ENCODE peak calls at places on chromosomes 16 and 17, in six cellular contexts. S is cardiac muscle cell; A is activated CD8-positive, alpha-beta T cell treated with anti-CD3 and anti-CD28 coated beads for 36 hours; T is lower leg skin; Q is mammary epithelial cell; M is tibial artery. R is an unnamed sample.

GRCh38 chr16:73311857-73312723 is 264.2 kb upstream of the ZFHX3 start:
- DNase-seq in S (no peak), A (no peak), T (no peak), Q (no peak), M (no peak), R (no peak)

GRCh38 chr17:41334385-41334784 is 16.2 kb downstream of the KRT33A start:
- DNase-seq in S (no peak), A (no peak), T (no peak), Q (no peak), M (no peak), R (no peak)

GRCh38 chr16:76278086-76278485 is 885 bp downstream of the CNTNAP4 start:
- DNase-seq in S (no peak), A (no peak), T (no peak), Q (no peak), M (no peak), R (no peak)

GRCh38 chr17:57875109-57876022 is 25.5 kb upstream of the MRPS23 start:
- DNase-seq in S (peak; percentile 99), A (no peak), T (no peak), Q (peak; percentile 91), M (peak; percentile 94), R (no peak)

GRCh38 chr16:79628501-79628975 is 28.0 kb upstream of the MAF start:
- DNase-seq in S (peak; percentile 9), A (peak; percentile 87), T (no peak), Q (peak; percentile 97), M (no peak), R (peak; percentile 15)

GRCh38 chr17:694239-694638 is 20.4 kb downstream of the VPS53 start:
- DNase-seq in S (peak; percentile 87), A (no peak), T (no peak), Q (peak; percentile 95), M (no peak), R (no peak)

GRCh38 chr16:83517398-83517797 is 290.4 kb upstream of the HSBP1 start:
- DNase-seq in S (no peak), A (no peak), T (no peak), Q (peak; percentile 48), M (no peak), R (no peak)

GRCh38 chr17:42797067-42798007 is 1.2 kb downstream of the COA3 start:
- DNase-seq in S (no peak), A (no peak), T (no peak), Q (no peak), M (no peak), R (no peak)

GRCh38 chr17:7262192-7263070 is at the start of gene CLDN7:
- DNase-seq in S (no peak), A (no peak), T (no peak), Q (no peak), M (no peak), R (no peak)

GRCh38 chr16:29745126-29745852 is 501 bp downstream of the C16orf54 start:
- DNase-seq in S (no peak), A (peak; percentile 79), T (no peak), Q (no peak), M (no peak), R (peak; percentile 78)

GRCh38 chr16:80260906-80261311 is 279.9 kb upstream of the DYNLRB2 start:
- DNase-seq in S (no peak), A (no peak), T (no peak), Q (no peak), M (no peak), R (no peak)

GRCh38 chr17:29238133-29238850 is 8.4 kb upstream of the CRYBA1 start:
- DNase-seq in S (peak; percentile 79), A (no peak), T (peak; percentile 24), Q (peak; percentile 12), M (no peak), R (no peak)

GRCh38 chr17:9473716-9474115 is 101.9 kb downstream of the STX8 start:
- DNase-seq in S (peak; percentile 30), A (no peak), T (no peak), Q (peak; percentile 65), M (no peak), R (no peak)

GRCh38 chr17:10631048-10631700 is 25.9 kb downstream of the MYH3 start:
- DNase-seq in S (peak; percentile 46), A (peak; percentile 16), T (no peak), Q (no peak), M (no peak), R (peak; percentile 53)

GRCh38 chr16:11052080-11052808 is 107.9 kb downstream of the CLEC16A start:
- DNase-seq in S (no peak), A (peak; percentile 93), T (no peak), Q (no peak), M (no peak), R (peak; percentile 71)

GRCh38 chr17:14724770-14725169 is 423.9 kb downstream of the HS3ST3B1 start:
- DNase-seq in S (no peak), A (no peak), T (no peak), Q (no peak), M (no peak), R (no peak)

GRCh38 chr17:19646788-19647696 is 1.5 kb upstream of the ALDH3A2 start:
- DNase-seq in S (peak; percentile 21), A (peak; percentile 48), T (no peak), Q (peak; percentile 27), M (no peak), R (no peak)

GRCh38 chr17:50311483-50311882 is 34.4 kb upstream of the XYLT2 start:
- DNase-seq in S (no peak), A (no peak), T (no peak), Q (no peak), M (no peak), R (no peak)

GRCh38 chr16:12439443-12440232 is 364.0 kb downstream of the CPPED1 start:
- DNase-seq in S (no peak), A (peak; percentile 47), T (no peak), Q (no peak), M (no peak), R (no peak)

GRCh38 chr17:67347826-67348225 is 18.6 kb downstream of the PSMD12 start:
- DNase-seq in S (no peak), A (no peak), T (no peak), Q (no peak), M (no peak), R (no peak)

GRCh38 chr16:58084635-58085034 is 44.5 kb downstream of the CFAP20 start:
- DNase-seq in S (no peak), A (no peak), T (no peak), Q (no peak), M (no peak), R (no peak)

GRCh38 chr16:49750341-49751011 is 105.4 kb downstream of the ZNF423 start:
- DNase-seq in S (peak; percentile 26), A (no peak), T (no peak), Q (no peak), M (no peak), R (no peak)

GRCh38 chr16:31529398-31530312 is 2.0 kb downstream of the AHSP start:
- DNase-seq in S (no peak), A (peak; percentile 7), T (no peak), Q (no peak), M (no peak), R (no peak)

GRCh38 chr17:27503636-27504035 is 47.4 kb downstream of the KSR1 start:
- DNase-seq in S (no peak), A (no peak), T (no peak), Q (no peak), M (no peak), R (no peak)

GRCh38 chr17:40342575-40343058 is 21.9 kb downstream of the GJD3 start:
- DNase-seq in S (no peak), A (no peak), T (no peak), Q (no peak), M (no peak), R (no peak)

GRCh38 chr17:9986754-9987382 is 81.8 kb upstream of the RCVRN start:
- DNase-seq in S (no peak), A (no peak), T (no peak), Q (no peak), M (no peak), R (no peak)

GRCh38 chr16:65010136-65010535 is 111.7 kb downstream of the CDH11 start:
- DNase-seq in S (no peak), A (no peak), T (no peak), Q (no peak), M (no peak), R (no peak)

GRCh38 chr16:65015577-65015976 is 106.3 kb downstream of the CDH11 start:
- DNase-seq in S (no peak), A (no peak), T (no peak), Q (no peak), M (no peak), R (no peak)

GRCh38 chr16:65012357-65012756 is 109.5 kb downstream of the CDH11 start:
- DNase-seq in S (no peak), A (no peak), T (no peak), Q (no peak), M (no peak), R (no peak)
- TF ChIP-seq CTCF in S (no peak), A (no peak), T (no peak), Q (no peak), M (no peak), R (no peak)

DNA sequence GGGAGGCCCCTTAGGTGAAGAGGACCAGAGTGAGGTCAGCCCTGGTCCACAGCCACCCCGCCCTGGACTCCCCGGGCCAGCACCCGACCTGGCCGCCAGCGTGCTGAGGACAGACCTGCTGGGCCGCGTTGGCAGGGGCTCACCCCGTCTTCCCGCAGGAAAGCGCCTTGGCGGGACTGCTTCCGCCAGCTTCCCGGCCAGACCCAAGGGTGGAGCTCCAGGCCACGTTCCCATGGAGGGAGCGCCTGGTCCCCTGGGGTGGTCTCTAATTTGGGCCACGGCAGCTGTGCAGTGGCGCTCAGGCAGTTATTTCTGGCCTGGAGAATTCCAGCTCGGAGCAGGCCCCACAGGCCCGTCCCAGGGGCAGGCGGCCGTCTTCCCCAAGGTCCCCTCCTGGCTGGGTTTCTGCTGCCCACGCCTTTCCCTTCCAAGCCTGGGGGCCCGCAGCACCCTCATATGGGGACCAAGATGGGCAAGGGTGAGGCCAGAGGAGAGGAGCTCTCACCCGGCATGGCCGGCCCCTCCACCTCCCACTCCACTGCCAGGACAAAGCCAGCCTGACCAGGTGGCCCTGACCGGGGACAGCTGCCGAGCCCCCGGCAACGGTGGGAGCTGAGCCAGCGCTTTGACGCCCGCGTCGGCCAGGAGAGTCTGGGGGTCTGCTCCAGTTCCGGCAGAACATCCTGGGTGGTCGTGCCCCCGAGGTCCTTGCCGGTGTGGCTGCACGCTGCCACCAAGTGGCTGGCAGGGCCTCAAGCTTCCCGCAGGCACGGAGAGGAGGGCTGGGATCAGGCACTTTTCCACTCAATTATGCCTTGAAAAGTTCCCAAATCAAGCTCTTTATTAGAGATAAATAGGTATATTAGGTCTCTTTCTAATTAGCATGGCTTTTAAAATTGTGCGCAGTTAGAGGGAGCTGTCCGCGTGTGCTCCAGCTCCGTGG is 28.1 kb downstream of the CACNA1H start:
- DNase-seq in S (no peak), A (no peak), T (no peak), Q (no peak), M (peak; percentile 96), R (no peak)
- TF ChIP-seq CTCF in S (no peak), A (no peak), T (no peak), Q (no peak), M (no peak), R (no peak)

DNA sequence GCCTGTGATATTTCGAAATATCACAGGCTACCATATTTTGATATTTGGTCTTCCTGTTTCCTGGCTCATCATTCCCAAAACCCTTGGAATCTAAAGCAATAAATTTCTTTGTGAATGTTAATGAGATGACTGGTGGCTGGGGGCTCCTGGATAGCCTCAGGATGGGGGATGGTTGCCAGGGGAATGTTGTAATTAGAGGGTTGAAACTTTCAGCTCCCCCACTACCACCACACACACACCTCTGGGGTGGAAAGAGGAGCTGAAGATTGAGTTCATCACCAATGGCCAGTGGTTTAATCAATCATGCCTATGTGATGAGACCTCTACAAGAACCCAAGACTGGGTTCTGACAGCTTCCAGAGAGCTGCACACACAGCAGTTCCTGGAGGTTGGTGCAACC is 59.1 kb downstream of the HS3ST3A1 start:
- DNase-seq in S (no peak), A (no peak), T (no peak), Q (no peak), M (no peak), R (no peak)
- TF ChIP-seq CTCF in S (no peak), A (no peak), T (no peak), Q (no peak), M (no peak), R (no peak)

GRCh38 chr16:85680352-85680944 is 8.3 kb downstream of the GINS2 start:
- DNase-seq in S (no peak), A (no peak), T (no peak), Q (no peak), M (no peak), R (no peak)
- TF ChIP-seq CTCF in S (no peak), A (no peak), T (no peak), Q (no peak), M (no peak), R (no peak)